ENCODE peak calls at places on chromosome 1, in ten cellular contexts. A, O, D, Q, K, Z, V, T, J and R are unnamed samples.

GRCh38 chr1:16141573-16142336 is 14.1 kb downstream of the EPHA2 start:
- DNase-seq in A (no peak), O (no peak), D (peak; percentile 28), Q (no peak), K (peak; percentile 39), Z (no peak), V (no peak), T (no peak), J (no peak), R (no peak)

GRCh38 chr1:201212461-201213055 is 21.9 kb downstream of the IGFN1 start:
- DNase-seq in A (no peak), O (no peak), D (no peak), Q (no peak), K (no peak), Z (no peak), V (no peak), T (no peak), J (no peak), R (no peak)

GRCh38 chr1:35939484-35939883 is 8.6 kb downstream of the AGO3 start:
- DNase-seq in A (no peak), O (no peak), D (no peak), Q (no peak), K (no peak), Z (no peak), V (no peak), T (no peak), J (no peak), R (no peak)

GRCh38 chr1:202135221-202135721 is 9.3 kb downstream of the ARL8A start:
- DNase-seq in A (peak; percentile 76), O (peak; percentile 98), D (peak; percentile 83), Q (peak; percentile 73), K (peak; percentile 35), Z (peak; percentile 69), V (peak; percentile 24), T (no peak), J (peak; percentile 54), R (no peak)

GRCh38 chr1:16180291-16180824 is 24.5 kb upstream of the EPHA2 start:
- DNase-seq in A (no peak), O (peak; percentile 75), D (no peak), Q (no peak), K (peak; percentile 73), Z (no peak), V (no peak), T (peak; percentile 59), J (peak; percentile 67), R (no peak)

GRCh38 chr1:223353939-223354338 is 10.0 kb downstream of the SUSD4 start:
- DNase-seq in A (no peak), O (no peak), D (no peak), Q (no peak), K (no peak), Z (no peak), V (no peak), T (no peak), J (no peak), R (no peak)

GRCh38 chr1:95232646-95233320 is 1.2 kb upstream of the RWDD3 start:
- DNase-seq in A (no peak), O (no peak), D (no peak), Q (no peak), K (no peak), Z (no peak), V (no peak), T (no peak), J (peak; percentile 61), R (no peak)

GRCh38 chr1:205317311-205317917 is 4.1 kb downstream of the NUAK2 start:
- DNase-seq in A (no peak), O (no peak), D (no peak), Q (no peak), K (peak; percentile 59), Z (no peak), V (no peak), T (peak; percentile 43), J (no peak), R (no peak)

GRCh38 chr1:40772146-40772770 is 11.3 kb upstream of the KCNQ4 start:
- DNase-seq in A (no peak), O (peak; percentile 56), D (no peak), Q (no peak), K (no peak), Z (no peak), V (no peak), T (no peak), J (no peak), R (no peak)

GRCh38 chr1:165073402-165074007 is 283.0 kb downstream of the LMX1A start:
- DNase-seq in A (peak; percentile 52), O (peak; percentile 15), D (peak; percentile 75), Q (peak; percentile 38), K (peak; percentile 41), Z (no peak), V (peak; percentile 51), T (peak; percentile 27), J (peak; percentile 56), R (no peak)

GRCh38 chr1:147821883-147822282 is 61.5 kb upstream of the GJA5 start:
- DNase-seq in A (no peak), O (no peak), D (no peak), Q (no peak), K (peak; percentile 9), Z (no peak), V (no peak), T (peak; percentile 6), J (no peak), R (no peak)

GRCh38 chr1:229127301-229127700 is 143.6 kb upstream of the RAB4A start:
- DNase-seq in A (no peak), O (no peak), D (no peak), Q (no peak), K (peak; percentile 43), Z (no peak), V (no peak), T (peak; percentile 28), J (peak; percentile 41), R (no peak)

GRCh38 chr1:110485725-110486124 is 33.2 kb downstream of the KCNA10 start:
- DNase-seq in A (no peak), O (no peak), D (no peak), Q (no peak), K (no peak), Z (no peak), V (no peak), T (no peak), J (no peak), R (no peak)

GRCh38 chr1:234555390-234556112 is 54.4 kb downstream of the IRF2BP2 start:
- DNase-seq in A (no peak), O (no peak), D (no peak), Q (no peak), K (no peak), Z (no peak), V (no peak), T (no peak), J (no peak), R (no peak)

GRCh38 chr1:10059329-10059691 is 26.6 kb downstream of the UBE4B start:
- DNase-seq in A (no peak), O (no peak), D (peak; percentile 34), Q (no peak), K (no peak), Z (no peak), V (no peak), T (no peak), J (no peak), R (no peak)

GRCh38 chr1:233614173-233614742 is 352 bp downstream of the KCNK1 start:
- DNase-seq in A (peak; percentile 70), O (peak; percentile 95), D (peak; percentile 55), Q (no peak), K (peak; percentile 68), Z (peak; percentile 73), V (peak; percentile 29), T (peak; percentile 55), J (peak; percentile 19), R (no peak)

GRCh38 chr1:31573261-31573660 is 3.1 kb upstream of the TINAGL1 start:
- DNase-seq in A (no peak), O (no peak), D (no peak), Q (no peak), K (no peak), Z (peak; percentile 36), V (no peak), T (no peak), J (no peak), R (no peak)

GRCh38 chr1:202919615-202920014 is 7.4 kb downstream of the KLHL12 start:
- DNase-seq in A (no peak), O (no peak), D (no peak), Q (no peak), K (no peak), Z (no peak), V (no peak), T (no peak), J (no peak), R (no peak)

GRCh38 chr1:98322966-98323365 is 338.6 kb upstream of the SNX7 start:
- DNase-seq in A (no peak), O (no peak), D (no peak), Q (no peak), K (peak; percentile 74), Z (no peak), V (no peak), T (peak; percentile 65), J (peak; percentile 28), R (no peak)

GRCh38 chr1:89531480-89532139 is 7.0 kb downstream of the LRRC8B start:
- DNase-seq in A (no peak), O (no peak), D (no peak), Q (no peak), K (no peak), Z (no peak), V (no peak), T (no peak), J (no peak), R (no peak)
- H4K20me1 ChIP-seq in A (no peaks in the 10 kb centered on the region), O (peaks cover 2% of the 10 kb centered on the region), D (peaks cover 54% of the 10 kb centered on the region), Q (no peaks in the 10 kb centered on the region), K (no peaks in the 10 kb centered on the region), Z (no peaks in the 10 kb centered on the region), V (no peaks in the 10 kb centered on the region), T (no peaks in the 10 kb centered on the region), J (no peaks in the 10 kb centered on the region), R (no peaks in the 10 kb centered on the region)

GRCh38 chr1:186799689-186800054 is 29.1 kb upstream of the PLA2G4A start:
- DNase-seq in A (no peak), O (no peak), D (no peak), Q (no peak), K (no peak), Z (no peak), V (no peak), T (no peak), J (no peak), R (no peak)
- H3K4me1 ChIP-seq in A (no peaks in the 10 kb centered on the region), O (no peaks in the 10 kb centered on the region), D (no peaks in the 10 kb centered on the region), Q (no peaks in the 10 kb centered on the region), K (no peaks in the 10 kb centered on the region), Z (no peaks in the 10 kb centered on the region), V (no peaks in the 10 kb centered on the region), T (no peaks in the 10 kb centered on the region), J (no peaks in the 10 kb centered on the region), R (no peaks in the 10 kb centered on the region)

DNA sequence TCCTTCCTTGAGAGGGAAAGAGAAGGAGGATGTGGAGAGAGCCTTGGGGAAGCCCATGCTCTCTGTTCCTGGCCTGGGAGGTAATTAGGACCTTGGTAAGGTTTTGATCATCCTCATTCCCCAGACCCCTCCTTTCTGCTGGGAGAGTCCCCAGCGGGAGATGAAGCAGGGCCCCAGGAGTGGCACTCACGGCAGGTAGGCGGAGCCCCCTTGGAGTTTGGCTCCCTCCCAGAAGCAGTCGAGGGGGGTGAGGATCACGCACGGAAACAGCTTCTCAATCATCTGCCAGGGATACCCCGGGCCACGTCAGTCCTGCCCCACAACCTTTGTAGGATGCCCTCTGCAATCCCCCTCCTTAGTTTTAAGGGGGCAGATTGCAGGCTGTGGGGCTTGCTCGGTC is 11.5 kb downstream of the PTCH2 start:
- DNase-seq in A (no peak), O (no peak), D (no peak), Q (no peak), K (no peak), Z (no peak), V (no peak), T (no peak), J (no peak), R (no peak)
- H2AFZ ChIP-seq in A (no peak overlapping the region), O (no peak overlapping the region), D (peak overlapping the region; percentile 70), Q (no peak overlapping the region), K (no peak overlapping the region), Z (no peak overlapping the region), V (no peak overlapping the region), T (no peak overlapping the region), J (peak overlapping the region; percentile 27), R (no peak overlapping the region)

GRCh38 chr1:42934541-42935312 is 23.9 kb downstream of the SLC2A1 start:
- DNase-seq in A (peak; percentile 20), O (peak; percentile 58), D (no peak), Q (no peak), K (no peak), Z (no peak), V (no peak), T (no peak), J (no peak), R (no peak)
- H4K20me1 ChIP-seq in A (peaks cover 2% of the 10 kb centered on the region), O (no peaks in the 10 kb centered on the region), D (peaks cover 100% of the 10 kb centered on the region), Q (peaks cover 10% of the 10 kb centered on the region), K (no peaks in the 10 kb centered on the region), Z (peaks cover 52% of the 10 kb centered on the region), V (no peaks in the 10 kb centered on the region), T (peaks cover 43% of the 10 kb centered on the region), J (peaks cover 84% of the 10 kb centered on the region), R (peaks cover 34% of the 10 kb centered on the region)